ENCODE peak calls at places on chromosome 15, in five cellular contexts. C, I, R, O and H are unnamed samples.
A peak's percentile ranks its signal among the peaks of the same experiment; 100 is the strongest.

GRCh38 chr15:48718646-48719045 is 73.1 kb upstream of the FBN1 start:
- DNase-seq in I (no peak), R (no peak), O (peak; percentile 32), C (no peak), H (peak; percentile 38)

GRCh38 chr15:76336254-76337046 is at the start of gene ISL2:
- DNase-seq in R (peak; percentile 85), O (peak; percentile 91), C (peak; percentile 40), I (peak; percentile 96), H (no peak)

GRCh38 chr15:80982205-80982604 is 7.4 kb downstream of the MESD start:
- DNase-seq in I (no peak), R (no peak), O (no peak), C (no peak), H (no peak)

GRCh38 chr15:80699981-80700380 is 4.9 kb downstream of the ABHD17C start:
- DNase-seq in R (no peak), C (no peak), O (no peak), I (no peak), H (no peak)

GRCh38 chr15:71114887-71115566 is at the start of gene THSD4:
- DNase-seq in I (peak; percentile 8), R (peak; percentile 78), O (peak; percentile 81), C (peak; percentile 14), H (peak; percentile 71)

GRCh38 chr15:69557340-69558137 is 104.9 kb downstream of the RPLP1 start:
- DNase-seq in I (no peak), R (peak; percentile 47), C (no peak), O (peak; percentile 93), H (no peak)

GRCh38 chr15:69662668-69663000 is 210.0 kb downstream of the RPLP1 start:
- DNase-seq in I (no peak), O (no peak), C (no peak), R (no peak), H (no peak)

GRCh38 chr15:80121546-80121945 is 31.3 kb upstream of the FAH start:
- DNase-seq in O (no peak), C (no peak), I (no peak), R (no peak), H (no peak)

GRCh38 chr15:73324496-73325170 is 44.1 kb downstream of the HCN4 start:
- DNase-seq in O (no peak), I (no peak), R (no peak), C (no peak), H (no peak)

GRCh38 chr15:25684521-25685215 is 178.5 kb downstream of the ATP10A start:
- DNase-seq in R (no peak), I (no peak), C (no peak), O (peak; percentile 82), H (peak; percentile 58)

GRCh38 chr15:70432924-70433500 is 330.3 kb downstream of the UACA start:
- DNase-seq in I (no peak), R (no peak), C (no peak), O (no peak), H (no peak)

GRCh38 chr15:46386356-46386755 is 751.5 kb downstream of the SQOR start:
- DNase-seq in R (no peak), O (no peak), I (no peak), C (no peak), H (no peak)

GRCh38 chr15:101372960-101373525 is 78.0 kb upstream of the SNRPA1 start:
- DNase-seq in R (peak; percentile 8), C (no peak), I (no peak), O (no peak), H (no peak)

GRCh38 chr15:78914027-78914764 is 30.6 kb downstream of the CTSH start:
- DNase-seq in O (no peak), C (no peak), I (no peak), R (no peak), H (no peak)

GRCh38 chr15:86505951-86506350 is 426.3 kb downstream of the AGBL1 start:
- DNase-seq in C (no peak), R (no peak), I (no peak), O (no peak), H (no peak)

GRCh38 chr15:76844096-76844495 is 61.0 kb downstream of the SCAPER start:
- DNase-seq in O (peak; percentile 20), R (no peak), C (no peak), I (no peak), H (no peak)

GRCh38 chr15:80093854-80094418 is 34.5 kb downstream of the ZFAND6 start:
- DNase-seq in O (peak; percentile 46), R (peak; percentile 49), C (no peak), I (no peak), H (peak; percentile 26)

GRCh38 chr15:31396881-31397560 is 70.4 kb downstream of the KLF13 start:
- DNase-seq in I (peak; percentile 82), R (peak; percentile 97), O (peak; percentile 88), C (no peak), H (peak; percentile 96)

GRCh38 chr15:49876401-49877038 is 242.5 kb downstream of the ATP8B4 start:
- DNase-seq in C (no peak), I (no peak), R (no peak), O (peak; percentile 38), H (no peak)

GRCh38 chr15:39124155-39124924 is 456.5 kb upstream of the THBS1 start:
- DNase-seq in C (no peak), R (no peak), I (no peak), O (peak; percentile 56), H (no peak)

GRCh38 chr15:50051811-50052419 is 67.1 kb downstream of the ATP8B4 start:
- DNase-seq in C (no peak), I (peak; percentile 11), R (peak; percentile 43), O (peak; percentile 93), H (peak; percentile 47)

GRCh38 chr15:27017168-27017809 is 46.3 kb downstream of the GABRG3 start:
- DNase-seq in C (no peak), R (no peak), O (peak; percentile 69), I (peak; percentile 62), H (no peak)

GRCh38 chr15:60548101-60548500 is 69.2 kb upstream of the ICE2 start:
- DNase-seq in O (no peak), R (no peak), C (no peak), I (no peak), H (no peak)

GRCh38 chr15:95266481-95267061 is 1035.2 kb downstream of the MCTP2 start:
- DNase-seq in R (no peak), C (no peak), I (no peak), O (peak; percentile 61), H (no peak)

GRCh38 chr15:72339777-72340177 is 19.8 kb upstream of the CELF6 start:
- DNase-seq in R (no peak), O (peak; percentile 92), I (no peak), C (no peak), H (no peak)

GRCh38 chr15:23039151-23039916 is at the start of gene TUBGCP5:
- DNase-seq in I (peak; percentile 99), O (peak; percentile 99), R (peak; percentile 98), C (peak; percentile 94), H (peak; percentile 99)

DNA sequence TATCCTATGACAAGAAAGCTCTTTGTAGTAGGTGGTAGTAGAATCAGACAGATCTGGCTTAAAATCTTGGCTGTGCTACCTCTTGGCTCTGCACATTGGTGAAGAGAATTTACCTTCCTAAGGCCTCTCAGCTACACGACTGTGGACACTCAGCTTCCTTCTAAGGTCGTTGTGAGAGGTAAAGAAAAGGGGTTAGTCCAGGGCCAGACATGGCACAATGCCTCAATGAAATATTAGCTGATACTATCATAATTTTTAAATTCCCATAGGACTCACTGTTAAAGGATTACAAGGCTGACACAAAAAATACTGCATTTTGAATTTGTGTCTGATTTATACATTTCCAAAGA is 80.4 kb downstream of the IGF1R start:
- DNase-seq in R (no peak), O (no peak), C (no peak), I (no peak), H (no peak)
- H3K4me1 ChIP-seq in R (peaks cover 45% of the 10 kb centered on the region), O (peaks cover 40% of the 10 kb centered on the region), C (peaks cover 5% of the 10 kb centered on the region), I (no peaks in the 10 kb centered on the region), H (peaks cover 82% of the 10 kb centered on the region)

DNA sequence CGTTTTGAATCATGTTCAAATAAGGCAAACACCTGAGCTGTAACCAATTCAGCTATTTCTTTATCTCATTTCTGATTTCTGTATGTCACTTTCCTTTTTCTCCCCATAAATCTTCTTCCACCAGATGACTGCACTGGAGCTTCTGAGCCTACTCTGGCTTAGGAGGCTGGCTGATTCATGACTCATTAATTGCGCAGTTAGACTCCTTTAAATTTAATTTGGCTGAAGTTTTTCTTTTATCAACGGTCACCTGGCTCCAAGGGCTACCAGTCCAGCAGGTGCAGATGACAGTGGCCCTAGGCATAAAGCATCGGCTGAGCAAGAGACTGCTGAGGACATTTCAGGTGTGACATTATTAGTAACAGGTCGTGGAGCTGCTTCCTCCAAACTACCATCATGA is 39.6 kb upstream of the ITGA11 start:
- DNase-seq in O (no peak), R (no peak), C (no peak), I (no peak), H (no peak)
- H3K27ac ChIP-seq in O (no peak overlapping the region), R (no peak overlapping the region), C (no peak overlapping the region), I (no peak overlapping the region), H (no peak overlapping the region)

GRCh38 chr15:57456559-57456958 is 80.3 kb downstream of the CGNL1 start:
- DNase-seq in O (no peak), I (no peak), C (no peak), R (no peak), H (no peak)

GRCh38 chr15:57455969-57456368 is 79.7 kb downstream of the CGNL1 start:
- DNase-seq in I (no peak), O (no peak), R (no peak), C (no peak), H (no peak)

GRCh38 chr15:57460208-57460816 is 84.0 kb downstream of the CGNL1 start:
- DNase-seq in C (no peak), I (no peak), O (no peak), R (no peak), H (no peak)

GRCh38 chr15:57458255-57458850 is 82.0 kb downstream of the CGNL1 start:
- DNase-seq in C (no peak), R (no peak), O (peak; percentile 85), I (no peak), H (no peak)

DNA sequence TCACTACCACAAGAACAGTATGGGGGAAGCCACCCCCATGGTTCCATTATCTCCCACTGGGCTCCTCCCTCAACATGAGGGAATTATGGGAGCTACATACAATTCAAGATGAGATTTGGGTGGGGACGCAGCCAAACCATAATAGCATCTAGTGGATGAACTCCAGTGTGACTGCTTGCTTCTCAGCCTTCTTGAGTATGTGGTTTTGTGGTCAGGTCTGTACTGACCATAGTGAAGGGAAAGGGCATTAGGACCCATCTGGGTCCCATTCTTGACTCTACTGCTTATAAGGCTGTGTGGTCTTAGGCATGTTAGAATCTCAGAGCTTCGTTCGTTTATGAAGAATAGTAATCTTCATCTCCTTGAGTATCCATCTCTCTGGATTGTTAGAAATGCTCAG is 81.4 kb downstream of the CGNL1 start:
- DNase-seq in O (peak; percentile 60), I (no peak), R (no peak), C (no peak), H (no peak)
- H3K4me1 ChIP-seq in O (peaks cover 56% of the 10 kb centered on the region), I (no peaks in the 10 kb centered on the region), R (no peaks in the 10 kb centered on the region), C (no peaks in the 10 kb centered on the region), H (peaks cover 3% of the 10 kb centered on the region)

GRCh38 chr15:57993409-57993808 is 72.1 kb downstream of the ALDH1A2 start:
- DNase-seq in C (no peak), R (no peak), I (no peak), O (no peak), H (no peak)
- H3K27ac ChIP-seq in C (no peak overlapping the region), R (no peak overlapping the region), I (no peak overlapping the region), O (no peak overlapping the region), H (no peak overlapping the region)

GRCh38 chr15:33071451-33071850 is 123.1 kb downstream of the FMN1 start:
- DNase-seq in O (no peak), R (no peak), I (no peak), C (no peak), H (no peak)

GRCh38 chr15:33069161-33069560 is 125.4 kb downstream of the FMN1 start:
- DNase-seq in I (no peak), O (no peak), R (no peak), C (no peak), H (no peak)

GRCh38 chr15:33076937-33077336 is 117.6 kb downstream of the FMN1 start:
- DNase-seq in R (no peak), I (no peak), C (no peak), O (no peak), H (no peak)

GRCh38 chr15:33074942-33075341 is 119.6 kb downstream of the FMN1 start:
- DNase-seq in I (peak; percentile 3), R (peak; percentile 39), O (no peak), C (no peak), H (no peak)
- H3K4me1 ChIP-seq in I (no peaks in the 10 kb centered on the region), R (no peaks in the 10 kb centered on the region), O (no peaks in the 10 kb centered on the region), C (no peaks in the 10 kb centered on the region), H (no peaks in the 10 kb centered on the region)